ENCODE peak calls at places on chromosome X, in ten cellular contexts. One of them, this sample, is unnamed.

GRCh38 chrX:42567268-42567667 is 210.7 kb downstream of the PPP1R2C start:
- DNase-seq in neuronal stem cell: no peak
- DNase-seq in mammary epithelial cell: no peak
- DNase-seq in Peyer's patch: no peak
- DNase-seq in brain microvascular endothelial cell: peak
- DNase-seq in upper lobe of left lung: no peak
- DNase-seq in stomach: no peak
- DNase-seq in CD8-positive, alpha-beta T cell: no peak
- DNase-seq in cardiac muscle cell: no peak
- DNase-seq in GM12865: no peak
- DNase-seq in this sample: no peak

GRCh38 chrX:131067216-131067615 is 9.1 kb downstream of the ARHGAP36 start:
- DNase-seq in neuronal stem cell: no peak
- DNase-seq in mammary epithelial cell: no peak
- DNase-seq in Peyer's patch: no peak
- DNase-seq in brain microvascular endothelial cell: no peak
- DNase-seq in upper lobe of left lung: peak
- DNase-seq in stomach: no peak
- DNase-seq in CD8-positive, alpha-beta T cell: no peak
- DNase-seq in cardiac muscle cell: no peak
- DNase-seq in GM12865: no peak
- DNase-seq in this sample: no peak

GRCh38 chrX:13776387-13776786 is 40.5 kb downstream of the GPM6B start:
- DNase-seq in neuronal stem cell: no peak
- DNase-seq in mammary epithelial cell: no peak
- DNase-seq in Peyer's patch: no peak
- DNase-seq in brain microvascular endothelial cell: no peak
- DNase-seq in upper lobe of left lung: no peak
- DNase-seq in stomach: no peak
- DNase-seq in CD8-positive, alpha-beta T cell: no peak
- DNase-seq in cardiac muscle cell: no peak
- DNase-seq in GM12865: no peak
- DNase-seq in this sample: no peak

GRCh38 chrX:133726211-133726630 is 259.2 kb downstream of the GPC3 start:
- DNase-seq in neuronal stem cell: no peak
- DNase-seq in mammary epithelial cell: peak
- DNase-seq in Peyer's patch: no peak
- DNase-seq in brain microvascular endothelial cell: peak
- DNase-seq in upper lobe of left lung: no peak
- DNase-seq in stomach: no peak
- DNase-seq in CD8-positive, alpha-beta T cell: no peak
- DNase-seq in cardiac muscle cell: no peak
- DNase-seq in GM12865: no peak
- DNase-seq in this sample: no peak

GRCh38 chrX:19512961-19513360 is 2.3 kb downstream of the MAP3K15 start:
- DNase-seq in neuronal stem cell: no peak
- DNase-seq in mammary epithelial cell: no peak
- DNase-seq in Peyer's patch: no peak
- DNase-seq in brain microvascular endothelial cell: no peak
- DNase-seq in upper lobe of left lung: no peak
- DNase-seq in stomach: no peak
- DNase-seq in CD8-positive, alpha-beta T cell: no peak
- DNase-seq in cardiac muscle cell: no peak
- DNase-seq in GM12865: no peak
- DNase-seq in this sample: no peak

GRCh38 chrX:151082077-151082948 is 94.1 kb upstream of the GPR50 start:
- DNase-seq in neuronal stem cell: peak
- DNase-seq in mammary epithelial cell: peak
- DNase-seq in Peyer's patch: peak
- DNase-seq in brain microvascular endothelial cell: peak
- DNase-seq in upper lobe of left lung: peak
- DNase-seq in stomach: peak
- DNase-seq in CD8-positive, alpha-beta T cell: peak
- DNase-seq in cardiac muscle cell: peak
- DNase-seq in GM12865: peak
- DNase-seq in this sample: no peak

GRCh38 chrX:21975827-21976226 is 35.3 kb downstream of the SMS start:
- DNase-seq in neuronal stem cell: no peak
- DNase-seq in mammary epithelial cell: peak
- DNase-seq in Peyer's patch: no peak
- DNase-seq in brain microvascular endothelial cell: peak
- DNase-seq in upper lobe of left lung: no peak
- DNase-seq in stomach: no peak
- DNase-seq in CD8-positive, alpha-beta T cell: no peak
- DNase-seq in cardiac muscle cell: no peak
- DNase-seq in GM12865: no peak
- DNase-seq in this sample: no peak

GRCh38 chrX:8811611-8812010 is 10.4 kb upstream of the FAM9A start:
- DNase-seq in neuronal stem cell: no peak
- DNase-seq in mammary epithelial cell: no peak
- DNase-seq in Peyer's patch: no peak
- DNase-seq in brain microvascular endothelial cell: no peak
- DNase-seq in upper lobe of left lung: no peak
- DNase-seq in stomach: no peak
- DNase-seq in CD8-positive, alpha-beta T cell: no peak
- DNase-seq in cardiac muscle cell: no peak
- DNase-seq in GM12865: no peak
- DNase-seq in this sample: no peak

GRCh38 chrX:105820247-105820646 is 2.1 kb upstream of the NRK start:
- DNase-seq in neuronal stem cell: no peak
- DNase-seq in mammary epithelial cell: no peak
- DNase-seq in Peyer's patch: no peak
- DNase-seq in brain microvascular endothelial cell: no peak
- DNase-seq in upper lobe of left lung: no peak
- DNase-seq in stomach: no peak
- DNase-seq in CD8-positive, alpha-beta T cell: no peak
- DNase-seq in cardiac muscle cell: no peak
- DNase-seq in GM12865: no peak
- DNase-seq in this sample: no peak

GRCh38 chrX:105816517-105816916 is 5.8 kb upstream of the NRK start:
- DNase-seq in neuronal stem cell: no peak
- DNase-seq in mammary epithelial cell: no peak
- DNase-seq in Peyer's patch: no peak
- DNase-seq in brain microvascular endothelial cell: no peak
- DNase-seq in upper lobe of left lung: no peak
- DNase-seq in stomach: no peak
- DNase-seq in CD8-positive, alpha-beta T cell: no peak
- DNase-seq in cardiac muscle cell: no peak
- DNase-seq in GM12865: peak
- DNase-seq in this sample: no peak

GRCh38 chrX:105823092-105823454 is 734 bp downstream of the NRK start:
- DNase-seq in neuronal stem cell: no peak
- DNase-seq in mammary epithelial cell: no peak
- DNase-seq in Peyer's patch: no peak
- DNase-seq in brain microvascular endothelial cell: no peak
- DNase-seq in upper lobe of left lung: no peak
- DNase-seq in stomach: no peak
- DNase-seq in CD8-positive, alpha-beta T cell: no peak
- DNase-seq in cardiac muscle cell: no peak
- DNase-seq in GM12865: no peak
- DNase-seq in this sample: no peak

GRCh38 chrX:105821471-105822081 is 763 bp upstream of the NRK start:
- DNase-seq in neuronal stem cell: no peak
- DNase-seq in mammary epithelial cell: no peak
- DNase-seq in Peyer's patch: no peak
- DNase-seq in brain microvascular endothelial cell: peak
- DNase-seq in upper lobe of left lung: no peak
- DNase-seq in stomach: no peak
- DNase-seq in CD8-positive, alpha-beta T cell: no peak
- DNase-seq in cardiac muscle cell: peak
- DNase-seq in GM12865: no peak
- DNase-seq in this sample: no peak

DNA sequence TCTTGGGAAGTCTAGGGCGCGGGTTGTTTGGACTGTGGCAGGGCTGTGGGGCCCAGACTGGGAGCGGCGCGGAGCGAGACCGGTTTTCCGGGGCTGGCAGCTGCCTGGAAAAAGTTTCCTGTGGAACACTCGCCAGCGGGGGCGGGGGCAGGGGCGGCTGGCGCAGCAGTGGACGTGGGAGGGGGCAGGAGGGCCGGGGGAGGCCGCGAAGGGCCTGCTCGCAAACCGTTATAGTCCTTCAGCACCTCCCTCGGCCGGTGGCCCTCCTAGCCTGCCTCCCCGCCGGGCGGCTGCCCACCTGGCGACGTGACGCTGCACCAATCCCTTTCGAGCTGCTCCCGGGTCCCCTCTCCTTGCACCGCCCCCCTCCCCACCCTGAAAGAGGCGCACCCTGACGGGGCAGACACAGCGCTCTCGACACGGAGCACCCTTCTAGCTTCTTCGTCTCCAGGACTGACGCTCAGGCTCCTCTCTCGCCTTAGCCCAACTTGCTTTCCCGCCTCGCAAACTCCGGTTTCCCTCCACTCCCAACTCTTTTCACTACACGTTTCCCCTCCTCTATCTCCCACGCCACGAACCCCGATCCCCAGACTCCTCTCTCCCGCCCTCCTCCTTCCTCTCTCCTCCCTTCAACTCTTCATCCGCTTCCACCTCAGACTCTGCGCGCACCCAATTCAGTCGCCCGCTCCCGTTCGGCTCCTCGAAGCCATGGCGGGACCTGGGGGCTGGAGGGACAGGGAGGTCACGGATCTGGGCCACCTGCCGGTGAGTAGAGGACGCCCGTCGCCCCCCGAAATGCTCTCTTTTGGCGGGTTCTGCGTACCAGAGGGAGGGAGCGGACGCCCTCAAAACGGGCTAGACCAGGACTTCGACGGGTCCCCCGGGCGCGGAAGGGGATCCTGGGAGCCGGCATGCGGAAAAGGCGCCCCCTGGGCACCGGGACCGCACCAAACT is at the start of gene NRK:
- DNase-seq in neuronal stem cell: no peak
- DNase-seq in mammary epithelial cell: no peak
- DNase-seq in Peyer's patch: no peak
- DNase-seq in brain microvascular endothelial cell: peak
- DNase-seq in upper lobe of left lung: peak
- DNase-seq in stomach: no peak
- DNase-seq in CD8-positive, alpha-beta T cell: no peak
- DNase-seq in cardiac muscle cell: peak
- DNase-seq in GM12865: no peak
- DNase-seq in this sample: no peak
- H3K4me3 ChIP-seq in neuronal stem cell: no peak
- H3K4me3 ChIP-seq in mammary epithelial cell: peak
- H3K4me3 ChIP-seq in Peyer's patch: no peak
- H3K4me3 ChIP-seq in brain microvascular endothelial cell: peak
- H3K4me3 ChIP-seq in upper lobe of left lung: no peak
- H3K4me3 ChIP-seq in stomach: peak
- H3K4me3 ChIP-seq in CD8-positive, alpha-beta T cell: no peak
- H3K4me3 ChIP-seq in cardiac muscle cell: peak
- H3K4me3 ChIP-seq in GM12865: no peak
- H3K4me3 ChIP-seq in this sample: no peak

GRCh38 chrX:154093965-154094364 is 3.6 kb downstream of the MECP2 start:
- DNase-seq in neuronal stem cell: no peak
- DNase-seq in mammary epithelial cell: no peak
- DNase-seq in Peyer's patch: no peak
- DNase-seq in brain microvascular endothelial cell: no peak
- DNase-seq in upper lobe of left lung: no peak
- DNase-seq in stomach: no peak
- DNase-seq in CD8-positive, alpha-beta T cell: no peak
- DNase-seq in cardiac muscle cell: no peak
- DNase-seq in GM12865: no peak
- DNase-seq in this sample: no peak

GRCh38 chrX:154097003-154097596 is 417 bp downstream of the MECP2 start:
- DNase-seq in neuronal stem cell: peak
- DNase-seq in mammary epithelial cell: peak
- DNase-seq in Peyer's patch: peak
- DNase-seq in brain microvascular endothelial cell: peak
- DNase-seq in upper lobe of left lung: peak
- DNase-seq in stomach: peak
- DNase-seq in CD8-positive, alpha-beta T cell: peak
- DNase-seq in cardiac muscle cell: peak
- DNase-seq in GM12865: peak
- DNase-seq in this sample: no peak

GRCh38 chrX:154096140-154097002 is 1.1 kb downstream of the MECP2 start:
- DNase-seq in neuronal stem cell: no peak
- DNase-seq in mammary epithelial cell: peak
- DNase-seq in Peyer's patch: no peak
- DNase-seq in brain microvascular endothelial cell: no peak
- DNase-seq in upper lobe of left lung: no peak
- DNase-seq in stomach: no peak
- DNase-seq in CD8-positive, alpha-beta T cell: no peak
- DNase-seq in cardiac muscle cell: peak
- DNase-seq in GM12865: peak
- DNase-seq in this sample: no peak

GRCh38 chrX:154092371-154092770 is 5.1 kb downstream of the MECP2 start:
- DNase-seq in neuronal stem cell: no peak
- DNase-seq in mammary epithelial cell: no peak
- DNase-seq in Peyer's patch: no peak
- DNase-seq in brain microvascular endothelial cell: no peak
- DNase-seq in upper lobe of left lung: no peak
- DNase-seq in stomach: no peak
- DNase-seq in CD8-positive, alpha-beta T cell: no peak
- DNase-seq in cardiac muscle cell: no peak
- DNase-seq in GM12865: no peak
- DNase-seq in this sample: no peak

DNA sequence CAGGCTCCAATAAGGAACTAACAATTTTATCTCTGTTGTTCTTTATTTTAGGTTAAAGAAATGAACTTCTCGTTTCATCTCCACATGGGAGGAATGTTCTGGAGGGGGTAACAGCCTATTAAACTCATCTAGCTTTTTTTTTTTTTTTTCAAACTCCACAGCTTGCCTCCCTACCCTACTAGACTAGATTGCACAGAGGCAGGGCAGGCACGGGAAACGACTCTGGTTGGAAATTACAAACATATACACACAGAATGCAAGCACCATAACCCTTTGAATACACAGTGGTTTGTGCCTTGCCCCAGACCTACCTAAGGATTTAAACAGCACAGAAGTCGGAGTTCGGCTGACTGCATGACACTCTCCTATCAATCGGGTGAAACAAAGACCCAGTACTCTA is 2.7 kb downstream of the MECP2 start:
- DNase-seq in neuronal stem cell: no peak
- DNase-seq in mammary epithelial cell: no peak
- DNase-seq in Peyer's patch: no peak
- DNase-seq in brain microvascular endothelial cell: no peak
- DNase-seq in upper lobe of left lung: no peak
- DNase-seq in stomach: no peak
- DNase-seq in CD8-positive, alpha-beta T cell: no peak
- DNase-seq in cardiac muscle cell: no peak
- DNase-seq in GM12865: no peak
- DNase-seq in this sample: no peak
- H3K4me3 ChIP-seq in neuronal stem cell: no peak
- H3K4me3 ChIP-seq in mammary epithelial cell: no peak
- H3K4me3 ChIP-seq in Peyer's patch: no peak
- H3K4me3 ChIP-seq in brain microvascular endothelial cell: no peak
- H3K4me3 ChIP-seq in upper lobe of left lung: no peak
- H3K4me3 ChIP-seq in stomach: no peak
- H3K4me3 ChIP-seq in CD8-positive, alpha-beta T cell: peak
- H3K4me3 ChIP-seq in cardiac muscle cell: no peak
- H3K4me3 ChIP-seq in GM12865: no peak
- H3K4me3 ChIP-seq in this sample: no peak

GRCh38 chrX:29841750-29842149 is 373.6 kb upstream of the MAGEB2 start:
- DNase-seq in neuronal stem cell: no peak
- DNase-seq in mammary epithelial cell: no peak
- DNase-seq in Peyer's patch: no peak
- DNase-seq in brain microvascular endothelial cell: peak
- DNase-seq in upper lobe of left lung: no peak
- DNase-seq in stomach: no peak
- DNase-seq in CD8-positive, alpha-beta T cell: no peak
- DNase-seq in cardiac muscle cell: no peak
- DNase-seq in GM12865: peak
- DNase-seq in this sample: no peak

GRCh38 chrX:29842552-29842951 is 372.8 kb upstream of the MAGEB2 start:
- DNase-seq in neuronal stem cell: no peak
- DNase-seq in mammary epithelial cell: no peak
- DNase-seq in Peyer's patch: no peak
- DNase-seq in brain microvascular endothelial cell: no peak
- DNase-seq in upper lobe of left lung: no peak
- DNase-seq in stomach: no peak
- DNase-seq in CD8-positive, alpha-beta T cell: no peak
- DNase-seq in cardiac muscle cell: no peak
- DNase-seq in GM12865: no peak
- DNase-seq in this sample: no peak
- H3K4me3 ChIP-seq in neuronal stem cell: no peak
- H3K4me3 ChIP-seq in mammary epithelial cell: no peak
- H3K4me3 ChIP-seq in Peyer's patch: no peak
- H3K4me3 ChIP-seq in brain microvascular endothelial cell: no peak
- H3K4me3 ChIP-seq in upper lobe of left lung: no peak
- H3K4me3 ChIP-seq in stomach: no peak
- H3K4me3 ChIP-seq in CD8-positive, alpha-beta T cell: no peak
- H3K4me3 ChIP-seq in cardiac muscle cell: no peak
- H3K4me3 ChIP-seq in GM12865: no peak
- H3K4me3 ChIP-seq in this sample: no peak

GRCh38 chrX:101219840-101220191 is 230 bp downstream of the DRP2 start:
- DNase-seq in neuronal stem cell: no peak
- DNase-seq in mammary epithelial cell: no peak
- DNase-seq in Peyer's patch: no peak
- DNase-seq in brain microvascular endothelial cell: peak
- DNase-seq in upper lobe of left lung: no peak
- DNase-seq in stomach: no peak
- DNase-seq in CD8-positive, alpha-beta T cell: no peak
- DNase-seq in cardiac muscle cell: peak
- DNase-seq in GM12865: no peak
- DNase-seq in this sample: no peak
- H3K4me3 ChIP-seq in neuronal stem cell: peak
- H3K4me3 ChIP-seq in mammary epithelial cell: no peak
- H3K4me3 ChIP-seq in Peyer's patch: no peak
- H3K4me3 ChIP-seq in brain microvascular endothelial cell: peak
- H3K4me3 ChIP-seq in upper lobe of left lung: no peak
- H3K4me3 ChIP-seq in stomach: no peak
- H3K4me3 ChIP-seq in CD8-positive, alpha-beta T cell: no peak
- H3K4me3 ChIP-seq in cardiac muscle cell: no peak
- H3K4me3 ChIP-seq in GM12865: no peak
- H3K4me3 ChIP-seq in this sample: no peak